ENCODE peak calls at places on chromosomes 1 and 21, in eight cellular contexts. One of them, this sample, is unnamed.

GRCh38 chr1:8666394-8667167 is 150.9 kb downstream of the RERE start:
- DNase-seq in astrocyte: no peak
- DNase-seq in thyroid gland: no peak
- DNase-seq in tibial nerve: no peak
- DNase-seq in fibroblast of pulmonary artery: peak; percentile 50
- DNase-seq in AG04450: no peak
- DNase-seq in GM23248: no peak
- DNase-seq in stomach: no peak
- DNase-seq in this sample: no peak

GRCh38 chr1:246297314-246298273 is 209.5 kb downstream of the SMYD3 start:
- DNase-seq in thyroid gland: no peak
- DNase-seq in astrocyte: peak; percentile 27
- DNase-seq in stomach: no peak
- DNase-seq in fibroblast of pulmonary artery: no peak
- DNase-seq in tibial nerve: no peak
- DNase-seq in AG04450: no peak
- DNase-seq in GM23248: peak; percentile 33
- DNase-seq in this sample: no peak

GRCh38 chr21:42472521-42472920 is 23.5 kb downstream of the RSPH1 start:
- DNase-seq in GM23248: no peak
- DNase-seq in thyroid gland: no peak
- DNase-seq in astrocyte: no peak
- DNase-seq in stomach: no peak
- DNase-seq in tibial nerve: no peak
- DNase-seq in AG04450: no peak
- DNase-seq in fibroblast of pulmonary artery: no peak
- DNase-seq in this sample: no peak

GRCh38 chr1:202252271-202252670 is 58.7 kb downstream of the LGR6 start:
- DNase-seq in AG04450: no peak
- DNase-seq in tibial nerve: no peak
- DNase-seq in fibroblast of pulmonary artery: no peak
- DNase-seq in astrocyte: no peak
- DNase-seq in stomach: no peak
- DNase-seq in thyroid gland: no peak
- DNase-seq in GM23248: no peak
- DNase-seq in this sample: no peak

GRCh38 chr1:234620272-234620711 is 10.3 kb upstream of the IRF2BP2 start:
- DNase-seq in tibial nerve: no peak
- DNase-seq in AG04450: no peak
- DNase-seq in thyroid gland: no peak
- DNase-seq in fibroblast of pulmonary artery: no peak
- DNase-seq in astrocyte: no peak
- DNase-seq in GM23248: peak; percentile 79
- DNase-seq in stomach: no peak
- DNase-seq in this sample: no peak

GRCh38 chr1:151346082-151346768 is 827 bp downstream of the RFX5 start:
- DNase-seq in fibroblast of pulmonary artery: no peak
- DNase-seq in thyroid gland: no peak
- DNase-seq in astrocyte: no peak
- DNase-seq in GM23248: no peak
- DNase-seq in AG04450: no peak
- DNase-seq in stomach: no peak
- DNase-seq in tibial nerve: no peak
- DNase-seq in this sample: no peak

GRCh38 chr1:204924013-204924759 is 53.5 kb downstream of the NFASC start:
- DNase-seq in AG04450: no peak
- DNase-seq in astrocyte: peak; percentile 32
- DNase-seq in stomach: no peak
- DNase-seq in thyroid gland: no peak
- DNase-seq in tibial nerve: no peak
- DNase-seq in GM23248: peak; percentile 22
- DNase-seq in fibroblast of pulmonary artery: no peak
- DNase-seq in this sample: peak; percentile 19

GRCh38 chr1:49048188-49048587 is 271.5 kb upstream of the BEND5 start:
- DNase-seq in stomach: no peak
- DNase-seq in thyroid gland: no peak
- DNase-seq in tibial nerve: no peak
- DNase-seq in astrocyte: no peak
- DNase-seq in GM23248: no peak
- DNase-seq in fibroblast of pulmonary artery: no peak
- DNase-seq in AG04450: no peak
- DNase-seq in this sample: no peak

GRCh38 chr1:79040424-79041089 is 34.0 kb upstream of the ADGRL4 start:
- DNase-seq in thyroid gland: no peak
- DNase-seq in GM23248: peak; percentile 47
- DNase-seq in fibroblast of pulmonary artery: peak; percentile 23
- DNase-seq in tibial nerve: no peak
- DNase-seq in AG04450: no peak
- DNase-seq in astrocyte: peak; percentile 3
- DNase-seq in stomach: no peak
- DNase-seq in this sample: no peak

GRCh38 chr1:203368624-203369451 is 17.9 kb upstream of the FMOD start:
- DNase-seq in tibial nerve: peak; percentile 87
- DNase-seq in stomach: no peak
- DNase-seq in fibroblast of pulmonary artery: peak; percentile 91
- DNase-seq in thyroid gland: peak; percentile 12
- DNase-seq in astrocyte: no peak
- DNase-seq in AG04450: no peak
- DNase-seq in GM23248: peak; percentile 87
- DNase-seq in this sample: no peak

GRCh38 chr1:31748265-31748859 is 15.8 kb downstream of the ADGRB2 start:
- DNase-seq in AG04450: no peak
- DNase-seq in astrocyte: no peak
- DNase-seq in thyroid gland: no peak
- DNase-seq in GM23248: peak; percentile 36
- DNase-seq in tibial nerve: no peak
- DNase-seq in fibroblast of pulmonary artery: peak; percentile 33
- DNase-seq in stomach: no peak
- DNase-seq in this sample: no peak

GRCh38 chr1:161994153-161994814 is 29.4 kb downstream of the OLFML2B start:
- DNase-seq in fibroblast of pulmonary artery: peak; percentile 56
- DNase-seq in tibial nerve: no peak
- DNase-seq in stomach: no peak
- DNase-seq in AG04450: no peak
- DNase-seq in thyroid gland: no peak
- DNase-seq in astrocyte: peak; percentile 80
- DNase-seq in GM23248: peak; percentile 73
- DNase-seq in this sample: no peak

GRCh38 chr1:220222939-220223338 is 49.3 kb downstream of the RAB3GAP2 start:
- DNase-seq in fibroblast of pulmonary artery: no peak
- DNase-seq in thyroid gland: no peak
- DNase-seq in tibial nerve: no peak
- DNase-seq in GM23248: no peak
- DNase-seq in astrocyte: no peak
- DNase-seq in AG04450: no peak
- DNase-seq in stomach: no peak
- DNase-seq in this sample: no peak

GRCh38 chr1:10694274-10694632 is 102.2 kb downstream of the CASZ1 start:
- DNase-seq in stomach: no peak
- DNase-seq in fibroblast of pulmonary artery: no peak
- DNase-seq in GM23248: peak; percentile 60
- DNase-seq in tibial nerve: peak; percentile 20
- DNase-seq in thyroid gland: no peak
- DNase-seq in astrocyte: no peak
- DNase-seq in AG04450: no peak
- DNase-seq in this sample: no peak

GRCh38 chr1:10692401-10693021 is 103.9 kb downstream of the CASZ1 start:
- DNase-seq in tibial nerve: no peak
- DNase-seq in thyroid gland: peak; percentile 72
- DNase-seq in stomach: peak; percentile 77
- DNase-seq in GM23248: peak; percentile 10
- DNase-seq in fibroblast of pulmonary artery: no peak
- DNase-seq in astrocyte: no peak
- DNase-seq in AG04450: no peak
- DNase-seq in this sample: no peak

GRCh38 chr1:10694633-10695627 is 101.5 kb downstream of the CASZ1 start:
- DNase-seq in tibial nerve: peak; percentile 66
- DNase-seq in thyroid gland: peak; percentile 94
- DNase-seq in astrocyte: peak; percentile 70
- DNase-seq in fibroblast of pulmonary artery: peak; percentile 72
- DNase-seq in AG04450: no peak
- DNase-seq in stomach: peak; percentile 94
- DNase-seq in GM23248: peak; percentile 89
- DNase-seq in this sample: no peak

GRCh38 chr1:10693152-10693496 is 103.3 kb downstream of the CASZ1 start:
- DNase-seq in astrocyte: no peak
- DNase-seq in thyroid gland: no peak
- DNase-seq in GM23248: no peak
- DNase-seq in fibroblast of pulmonary artery: no peak
- DNase-seq in tibial nerve: no peak
- DNase-seq in stomach: no peak
- DNase-seq in AG04450: no peak
- DNase-seq in this sample: no peak

GRCh38 chr1:10693497-10694273 is 102.8 kb downstream of the CASZ1 start:
- DNase-seq in GM23248: peak; percentile 67
- DNase-seq in stomach: no peak
- DNase-seq in fibroblast of pulmonary artery: no peak
- DNase-seq in AG04450: no peak
- DNase-seq in thyroid gland: peak; percentile 52
- DNase-seq in tibial nerve: no peak
- DNase-seq in astrocyte: no peak
- DNase-seq in this sample: no peak
- H3K4me3 ChIP-seq in GM23248: peak overlapping the region; percentile 76
- H3K4me3 ChIP-seq in stomach: peak overlapping the region; percentile 76
- H3K4me3 ChIP-seq in fibroblast of pulmonary artery: peak overlapping the region; percentile 58
- H3K4me3 ChIP-seq in AG04450: peak overlapping the region; percentile 60
- H3K4me3 ChIP-seq in thyroid gland: peak overlapping the region; percentile 93
- H3K4me3 ChIP-seq in tibial nerve: peak overlapping the region; percentile 85
- H3K4me3 ChIP-seq in astrocyte: peak overlapping the region; percentile 65
- H3K4me3 ChIP-seq in this sample: peak overlapping the region; percentile 58

GRCh38 chr1:154970631-154971340 is at the start of gene SHC1:
- DNase-seq in GM23248: peak; percentile 96
- DNase-seq in stomach: peak; percentile 83
- DNase-seq in tibial nerve: peak; percentile 93
- DNase-seq in thyroid gland: peak; percentile 95
- DNase-seq in fibroblast of pulmonary artery: peak; percentile 94
- DNase-seq in astrocyte: peak; percentile 91
- DNase-seq in AG04450: peak; percentile 76
- DNase-seq in this sample: peak; percentile 70

GRCh38 chr1:154969246-154969645 is 1.3 kb downstream of the SHC1 start:
- DNase-seq in thyroid gland: no peak
- DNase-seq in astrocyte: no peak
- DNase-seq in stomach: no peak
- DNase-seq in GM23248: no peak
- DNase-seq in AG04450: no peak
- DNase-seq in fibroblast of pulmonary artery: no peak
- DNase-seq in tibial nerve: no peak
- DNase-seq in this sample: no peak

GRCh38 chr1:154969741-154970452 is 650 bp downstream of the SHC1 start:
- DNase-seq in GM23248: peak; percentile 36
- DNase-seq in AG04450: no peak
- DNase-seq in fibroblast of pulmonary artery: no peak
- DNase-seq in thyroid gland: peak; percentile 63
- DNase-seq in tibial nerve: no peak
- DNase-seq in astrocyte: no peak
- DNase-seq in stomach: no peak
- DNase-seq in this sample: no peak

GRCh38 chr1:154967331-154967950 is 3.1 kb downstream of the SHC1 start:
- DNase-seq in GM23248: no peak
- DNase-seq in stomach: no peak
- DNase-seq in tibial nerve: no peak
- DNase-seq in thyroid gland: no peak
- DNase-seq in AG04450: no peak
- DNase-seq in fibroblast of pulmonary artery: no peak
- DNase-seq in astrocyte: no peak
- DNase-seq in this sample: no peak

DNA sequence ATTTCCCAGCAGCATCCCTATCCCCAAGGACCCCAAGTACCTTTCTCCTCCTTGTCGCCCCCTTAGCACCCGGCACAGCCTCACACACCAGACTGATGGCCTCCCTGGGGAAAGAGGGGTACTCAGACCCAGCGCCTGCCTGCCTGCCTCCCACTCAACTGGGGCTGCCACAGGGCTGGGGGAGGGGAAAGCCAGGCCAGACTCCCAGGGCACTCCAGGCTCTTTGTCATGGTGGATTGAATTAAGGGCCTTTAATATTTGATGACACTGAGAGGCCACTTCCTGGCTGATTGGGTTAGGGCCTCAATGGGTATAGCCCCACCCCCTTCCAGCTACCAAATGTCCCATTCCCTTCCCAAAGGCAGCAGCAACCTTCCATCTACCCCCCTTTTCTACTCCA is 1.8 kb downstream of the SHC1 start:
- DNase-seq in thyroid gland: no peak
- DNase-seq in astrocyte: no peak
- DNase-seq in GM23248: no peak
- DNase-seq in AG04450: no peak
- DNase-seq in fibroblast of pulmonary artery: no peak
- DNase-seq in tibial nerve: no peak
- DNase-seq in stomach: no peak
- DNase-seq in this sample: no peak
- H3K4me3 ChIP-seq in thyroid gland: no peak overlapping the region
- H3K4me3 ChIP-seq in astrocyte: peak overlapping the region; percentile 77
- H3K4me3 ChIP-seq in GM23248: peak overlapping the region; percentile 82
- H3K4me3 ChIP-seq in AG04450: peak overlapping the region; percentile 61
- H3K4me3 ChIP-seq in fibroblast of pulmonary artery: peak overlapping the region; percentile 83
- H3K4me3 ChIP-seq in tibial nerve: peak overlapping the region; percentile 51
- H3K4me3 ChIP-seq in stomach: peak overlapping the region; percentile 64
- H3K4me3 ChIP-seq in this sample: peak overlapping the region; percentile 50

GRCh38 chr1:175040324-175040910 is 17.2 kb upstream of the MRPS14 start:
- DNase-seq in AG04450: no peak
- DNase-seq in thyroid gland: no peak
- DNase-seq in fibroblast of pulmonary artery: no peak
- DNase-seq in astrocyte: no peak
- DNase-seq in GM23248: no peak
- DNase-seq in stomach: no peak
- DNase-seq in tibial nerve: no peak
- DNase-seq in this sample: no peak
- H3K4me3 ChIP-seq in AG04450: no peak overlapping the region
- H3K4me3 ChIP-seq in thyroid gland: no peak overlapping the region
- H3K4me3 ChIP-seq in fibroblast of pulmonary artery: no peak overlapping the region
- H3K4me3 ChIP-seq in astrocyte: no peak overlapping the region
- H3K4me3 ChIP-seq in GM23248: no peak overlapping the region
- H3K4me3 ChIP-seq in stomach: no peak overlapping the region
- H3K4me3 ChIP-seq in tibial nerve: no peak overlapping the region
- H3K4me3 ChIP-seq in this sample: no peak overlapping the region

DNA sequence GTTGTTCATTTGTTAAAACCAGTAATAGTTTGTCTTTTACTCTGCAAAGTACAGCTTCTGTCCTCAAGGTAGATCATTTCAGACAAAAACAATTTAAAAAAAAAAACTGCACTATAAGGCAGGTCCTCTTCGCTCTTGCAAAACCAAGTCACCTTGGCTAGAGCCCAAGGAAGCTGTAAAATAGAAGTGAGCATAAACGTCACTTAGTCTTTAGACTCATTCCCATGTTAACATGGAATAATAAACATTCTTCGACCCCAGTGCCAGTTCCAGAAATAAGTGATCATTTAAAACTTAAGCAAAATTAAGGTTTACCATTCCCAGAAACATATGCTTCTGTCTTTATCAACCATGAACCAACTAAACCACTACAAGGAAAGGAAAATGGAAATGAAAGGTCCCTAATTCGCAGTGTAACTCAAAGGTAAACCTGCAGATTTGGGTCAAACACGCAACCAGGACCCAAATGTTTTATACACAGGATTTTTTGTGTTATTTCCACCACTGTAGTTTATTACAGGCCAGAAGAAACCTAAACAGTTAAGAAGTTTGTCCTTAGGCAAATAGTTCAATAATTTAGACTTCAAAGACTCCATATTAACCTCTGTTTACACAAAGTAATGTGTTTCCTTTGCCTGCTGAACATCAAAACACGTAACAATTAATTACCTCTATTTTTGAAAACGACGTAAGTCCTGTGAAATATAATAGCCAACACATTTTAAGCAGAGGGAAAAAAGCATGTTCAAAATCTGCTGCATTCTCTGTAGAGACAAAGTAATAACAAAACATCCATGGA is 54.6 kb downstream of the TGFBR3 start:
- DNase-seq in GM23248: no peak
- DNase-seq in AG04450: no peak
- DNase-seq in stomach: no peak
- DNase-seq in astrocyte: peak; percentile 21
- DNase-seq in thyroid gland: no peak
- DNase-seq in tibial nerve: peak; percentile 40
- DNase-seq in fibroblast of pulmonary artery: peak; percentile 55
- DNase-seq in this sample: no peak
- H3K4me3 ChIP-seq in GM23248: no peak overlapping the region
- H3K4me3 ChIP-seq in AG04450: no peak overlapping the region
- H3K4me3 ChIP-seq in stomach: no peak overlapping the region
- H3K4me3 ChIP-seq in astrocyte: no peak overlapping the region
- H3K4me3 ChIP-seq in thyroid gland: no peak overlapping the region
- H3K4me3 ChIP-seq in tibial nerve: no peak overlapping the region
- H3K4me3 ChIP-seq in fibroblast of pulmonary artery: no peak overlapping the region
- H3K4me3 ChIP-seq in this sample: no peak overlapping the region

This sample was measured in kidney epithelial cell.